ENCODE peak calls at places on chromosomes 3 and 15, in six cellular contexts. B, S, T, G, O and I are unnamed samples.

GRCh38 chr15:52505141-52505540 is 23.5 kb downstream of the MYO5A start:
- DNase-seq in O (no peak), T (no peak), B (no peak), G (no peak), S (no peak), I (no peak)

GRCh38 chr3:182605882-182606611 is 187.3 kb upstream of the ATP11B start:
- DNase-seq in B (no peak), S (no peak), G (no peak), T (no peak), O (no peak), I (no peak)

GRCh38 chr15:57649138-57649537 is 57.4 kb upstream of the POLR2M start:
- DNase-seq in T (no peak), B (no peak), S (no peak), O (no peak), G (no peak), I (no peak)

GRCh38 chr3:183233986-183234385 is 19.1 kb upstream of the B3GNT5 start:
- DNase-seq in G (no peak), B (no peak), S (no peak), T (no peak), O (no peak), I (no peak)

GRCh38 chr3:23600178-23600577 is 205.6 kb upstream of the UBE2E1 start:
- DNase-seq in G (peak), O (peak), B (no peak), T (no peak), S (no peak), I (no peak)

GRCh38 chr3:72336821-72337479 is 511.3 kb downstream of the SHQ1 start:
- DNase-seq in T (peak), S (peak), O (no peak), G (peak), B (peak), I (peak)

GRCh38 chr3:123870033-123870432 is 14.1 kb downstream of the MYLK start:
- DNase-seq in B (no peak), G (peak), S (no peak), O (no peak), T (no peak), I (no peak)

GRCh38 chr3:197022405-197023231 is 7.0 kb downstream of the MELTF start:
- DNase-seq in S (no peak), B (no peak), O (no peak), T (peak), G (no peak), I (no peak)

GRCh38 chr3:174208161-174208560 is 651.0 kb upstream of the NAALADL2 start:
- DNase-seq in T (no peak), O (no peak), B (no peak), G (no peak), S (no peak), I (no peak)

GRCh38 chr15:66841953-66842681 is 140.1 kb downstream of the SMAD6 start:
- DNase-seq in B (peak), O (peak), G (peak), S (peak), T (peak), I (peak)

GRCh38 chr15:52783191-52783829 is 6.8 kb downstream of the ONECUT1 start:
- DNase-seq in O (no peak), S (no peak), T (no peak), B (no peak), G (no peak), I (no peak)

GRCh38 chr3:125582707-125583106 is 12.6 kb downstream of the OSBPL11 start:
- DNase-seq in O (no peak), T (no peak), B (no peak), G (peak), S (no peak), I (no peak)

GRCh38 chr3:67418539-67419529 is 235.6 kb downstream of the SUCLG2 start:
- DNase-seq in B (no peak), S (no peak), T (no peak), O (peak), G (peak), I (no peak)

GRCh38 chr3:137778941-137779340 is 14.8 kb downstream of the SOX14 start:
- DNase-seq in S (no peak), O (no peak), T (no peak), B (no peak), G (no peak), I (no peak)

GRCh38 chr3:18559323-18559972 is 134.3 kb upstream of the SATB1 start:
- DNase-seq in S (no peak), O (no peak), G (no peak), T (peak), B (no peak), I (no peak)

GRCh38 chr3:111326144-111326995 is 215.6 kb upstream of the CD96 start:
- DNase-seq in G (peak), T (no peak), O (peak), B (no peak), S (no peak), I (no peak)

GRCh38 chr3:153038779-153039178 is 123.2 kb upstream of the RAP2B start:
- DNase-seq in G (no peak), B (no peak), S (no peak), T (no peak), O (no peak), I (no peak)

GRCh38 chr15:51647128-51647562 is 24.6 kb upstream of the DMXL2 start:
- DNase-seq in S (no peak), T (peak), O (no peak), B (peak), G (peak), I (no peak)

GRCh38 chr3:72591522-72592421 is 256.5 kb downstream of the SHQ1 start:
- DNase-seq in G (peak), O (peak), B (no peak), S (peak), T (peak), I (no peak)

GRCh38 chr3:13415236-13416001 is 4.7 kb downstream of the NUP210 start:
- DNase-seq in G (no peak), O (no peak), T (no peak), S (no peak), B (no peak), I (no peak)

GRCh38 chr15:76293361-76293760 is 17.9 kb downstream of the ETFA start:
- DNase-seq in T (no peak), S (no peak), O (no peak), B (no peak), G (peak), I (no peak)

GRCh38 chr3:79543618-79544017 is 224.2 kb downstream of the ROBO1 start:
- DNase-seq in O (no peak), G (no peak), B (no peak), S (no peak), T (no peak), I (no peak)

GRCh38 chr3:111248406-111248805 is 176.8 kb downstream of the NECTIN3 start:
- DNase-seq in B (no peak), G (no peak), O (no peak), S (no peak), T (no peak), I (no peak)

GRCh38 chr3:6709178-6709577 is 151.7 kb upstream of the GRM7 start:
- DNase-seq in S (no peak), O (no peak), G (no peak), T (no peak), B (no peak), I (no peak)

GRCh38 chr3:52495777-52496602 is 852 bp downstream of the STAB1 start:
- DNase-seq in G (peak), O (no peak), T (peak), S (peak), B (no peak), I (no peak)

GRCh38 chr3:42537350-42537749 is 34.9 kb downstream of the VIPR1 start:
- DNase-seq in T (no peak), B (no peak), S (no peak), O (no peak), G (no peak), I (no peak)

DNA sequence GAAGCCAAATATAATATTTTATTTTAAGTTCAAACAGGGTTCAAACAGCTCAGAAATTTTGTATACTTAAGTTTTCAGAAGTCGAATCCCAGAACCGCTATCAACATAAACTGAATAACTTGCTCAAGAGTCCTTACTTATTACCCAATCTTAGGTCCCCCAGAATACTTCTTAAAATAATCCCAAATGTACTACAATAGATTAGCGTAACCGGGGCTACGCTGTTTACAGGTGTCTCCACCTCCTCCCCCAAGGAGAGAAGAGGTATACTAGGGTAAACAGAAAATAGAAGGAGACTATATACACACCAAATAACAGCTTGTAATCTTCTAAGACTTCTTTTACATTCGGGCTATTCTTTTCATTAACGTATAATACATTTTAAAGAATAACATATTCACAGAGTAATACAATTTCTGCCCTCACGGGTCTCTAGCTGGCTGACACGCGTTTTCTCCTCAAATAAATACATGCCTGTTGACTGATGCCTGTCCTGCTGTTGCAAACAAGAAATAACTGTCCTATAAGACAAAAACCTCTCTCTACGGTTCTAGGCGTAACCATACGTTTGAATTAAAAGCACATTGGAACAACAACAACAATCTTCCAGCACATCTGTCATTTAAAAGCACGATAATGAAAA is 1.3 kb downstream of the DENND4A start:
- DNase-seq in G (peak), B (no peak), O (no peak), S (no peak), T (peak), I (no peak)
- H3K4me3 ChIP-seq in G (peak), B (peak), O (peak), S (peak), T (peak), I (peak)

GRCh38 chr3:14497321-14497720 is 42.8 kb downstream of the GRIP2 start:
- DNase-seq in G (no peak), O (no peak), S (no peak), T (no peak), B (no peak), I (no peak)
- TF ChIP-seq CTCF in G (no peak), O (no peak), S (no peak), T (no peak), B (no peak), I (no peak)

GRCh38 chr3:170869240-170869592 is 779 bp downstream of the RPL22L1 start:
- DNase-seq in B (no peak), S (no peak), O (no peak), T (no peak), G (no peak), I (no peak)
- H3K27ac ChIP-seq in B (peak), S (peak), O (no peak), T (no peak), G (no peak), I (peak)

GRCh38 chr3:29324180-29324651 is 43.3 kb downstream of the RBMS3 start:
- DNase-seq in G (peak), T (peak), B (peak), O (no peak), S (peak), I (peak)
- H3K4me3 ChIP-seq in G (peak), T (no peak), B (peak), O (no peak), S (no peak), I (peak)

GRCh38 chr3:41286305-41286704 is 87.0 kb downstream of the CTNNB1 start:
- DNase-seq in S (no peak), T (no peak), G (no peak), B (no peak), O (no peak), I (no peak)
- TF ChIP-seq CTCF in S (no peak), T (no peak), G (no peak), B (no peak), O (peak), I (no peak)